ENCODE peak calls at places on chromosomes 2 and 18, in four cellular contexts. A is HFFc6; K is activated effector memory CD4-positive, alpha-beta T cell treated with anti-CD3 and anti-CD28 coated beads, Interleukin-2, amount 50 U/mL, for 16 hours; I is WTC11. X is an unnamed sample.

GRCh38 chr18:58048243-58048642 is 4.2 kb downstream of the NEDD4L start:
- DNase-seq in A (no peak), K (no peak), I (no peak), X (no peak)

GRCh38 chr2:120920438-120920814 is 184.8 kb downstream of the GLI2 start:
- DNase-seq in A (no peak), K (no peak), I (no peak), X (no peak)

GRCh38 chr18:29198834-29199233 is 1021.9 kb upstream of the CDH2 start:
- DNase-seq in A (no peak), K (no peak), I (no peak), X (no peak)

GRCh38 chr2:201513271-201513670 is 61.7 kb downstream of the STRADB start:
- DNase-seq in A (no peak), K (no peak), I (no peak), X (no peak)

GRCh38 chr2:23496456-23496855 is 111.5 kb downstream of the KLHL29 start:
- DNase-seq in A (no peak), K (no peak), I (no peak), X (no peak)

GRCh38 chr2:237726401-237726830 is 72.2 kb upstream of the RBM44 start:
- DNase-seq in A (peak; percentile 32), K (no peak), I (no peak), X (no peak)

GRCh38 chr18:13520306-13520705 is 206.1 kb downstream of the FAM210A start:
- DNase-seq in A (no peak), K (no peak), I (no peak), X (no peak)

GRCh38 chr2:38671303-38671702 is 5.4 kb downstream of the GALM start:
- DNase-seq in A (no peak), K (peak; percentile 61), I (peak; percentile 21), X (no peak)

X was measured in GM06990.